ENCODE peak calls at places on chromosomes 12 and 14, in four cellular contexts. O is colonic mucosa, U is pancreas, Y is HFFc6. P is an unnamed sample.

GRCh38 chr14:58297412-58297761 is 968 bp upstream of the ARID4A start:
- DNase-seq in U (no peak), O (no peak), Y (peak), P (no peak)

GRCh38 chr12:100579844-100580243 is 6.4 kb downstream of the GAS2L3 start:
- DNase-seq in U (no peak), O (no peak), Y (no peak), P (no peak)

GRCh38 chr12:128829870-128830504 is 6.2 kb upstream of the SLC15A4 start:
- DNase-seq in U (no peak), O (no peak), Y (no peak), P (no peak)

GRCh38 chr12:90076851-90077319 is 368.2 kb upstream of the ATP2B1 start:
- DNase-seq in U (no peak), Y (no peak), O (no peak), P (no peak)

GRCh38 chr12:52703424-52703823 is at the start of gene KRT77:
- DNase-seq in Y (no peak), U (no peak), O (no peak), P (no peak)

GRCh38 chr12:75694891-75695290 is 183.5 kb upstream of the KRR1 start:
- DNase-seq in U (no peak), Y (no peak), O (no peak), P (no peak)

GRCh38 chr14:45946251-45946650 is 693.2 kb upstream of the MIS18BP1 start:
- DNase-seq in U (no peak), O (no peak), Y (no peak), P (no peak)

GRCh38 chr12:9134981-9135628 is 19.4 kb upstream of the A2M start:
- DNase-seq in O (no peak), U (no peak), Y (no peak), P (peak)

GRCh38 chr12:23950775-23951391 is 1.4 kb upstream of the SOX5 start:
- DNase-seq in U (no peak), Y (no peak), O (no peak), P (no peak)

DNA sequence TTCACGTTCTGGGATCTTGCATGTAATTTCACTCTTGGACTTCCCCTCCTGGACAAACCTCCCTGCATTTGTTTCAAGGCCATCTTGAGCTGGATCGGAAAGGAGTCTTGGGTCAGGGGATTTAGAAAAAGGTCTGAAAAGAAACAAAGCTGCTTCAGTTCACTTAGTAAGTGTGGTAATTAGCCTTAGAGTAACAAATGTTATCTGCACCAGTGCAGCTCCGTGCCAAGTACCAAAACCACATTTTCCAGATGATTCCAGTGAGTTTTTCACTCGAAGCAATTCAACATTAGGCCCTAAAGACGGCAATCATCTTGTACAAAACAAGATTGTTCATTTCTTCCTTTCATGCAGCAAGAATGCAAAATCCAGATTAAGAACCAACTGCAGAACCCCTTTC is 39.5 kb upstream of the ATXN2 start:
- DNase-seq in Y (no peak), O (no peak), U (no peak), P (no peak)
- TF ChIP-seq CTCF in Y (no peak), O (no peak), U (no peak), P (no peak)

GRCh38 chr14:80781968-80782367 is 159.6 kb downstream of the CEP128 start:
- DNase-seq in U (no peak), Y (no peak), O (no peak), P (no peak)

GRCh38 chr14:80787876-80788275 is 153.7 kb downstream of the CEP128 start:
- DNase-seq in Y (peak), O (no peak), U (no peak), P (no peak)

GRCh38 chr14:80784824-80785223 is 156.7 kb downstream of the CEP128 start:
- DNase-seq in Y (peak), U (no peak), O (no peak), P (no peak)
- TF ChIP-seq CTCF in Y (peak), U (no peak), O (no peak), P (no peak)

DNA sequence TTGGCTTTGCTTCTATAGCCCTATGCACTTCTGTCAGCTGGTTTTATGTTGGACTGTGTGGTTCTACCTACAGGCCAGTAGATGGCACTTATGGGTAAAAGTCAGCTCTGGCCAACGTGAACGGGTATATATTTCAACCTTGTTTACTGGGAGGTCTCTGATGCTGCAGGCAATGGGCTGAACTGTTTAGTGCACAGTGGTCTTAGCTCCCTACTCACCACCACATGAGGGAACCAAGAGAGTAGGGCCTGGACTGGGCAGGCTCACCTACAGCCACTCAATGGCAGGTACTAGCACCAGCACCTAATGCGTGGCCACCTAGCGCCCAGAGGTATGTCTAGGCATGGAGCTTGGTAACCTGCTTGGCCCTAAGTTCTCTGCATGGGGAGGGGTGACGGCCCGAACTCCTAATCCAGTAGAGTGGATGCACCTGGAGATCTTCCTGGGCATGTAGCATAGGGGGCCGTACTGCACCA is 481.8 kb downstream of the TMEM117 start:
- DNase-seq in Y (peak), U (no peak), O (no peak), P (peak)
- TF ChIP-seq CTCF in Y (peak), U (no peak), O (no peak), P (peak)

GRCh38 chr14:92458136-92458958 is 55.2 kb upstream of the RIN3 start:
- DNase-seq in O (no peak), Y (no peak), U (no peak), P (no peak)

GRCh38 chr14:92460916-92461579 is 52.5 kb upstream of the RIN3 start:
- DNase-seq in Y (peak), O (no peak), U (no peak), P (no peak)

GRCh38 chr14:92458959-92459478 is 54.6 kb upstream of the RIN3 start:
- DNase-seq in O (no peak), Y (no peak), U (no peak), P (no peak)

GRCh38 chr14:92460541-92460915 is 53.1 kb upstream of the RIN3 start:
- DNase-seq in U (no peak), O (no peak), Y (no peak), P (no peak)

GRCh38 chr14:92459479-92460421 is 53.8 kb upstream of the RIN3 start:
- DNase-seq in Y (no peak), U (no peak), O (no peak), P (no peak)
- TF ChIP-seq CTCF in Y (peak), U (no peak), O (no peak), P (no peak)

DNA sequence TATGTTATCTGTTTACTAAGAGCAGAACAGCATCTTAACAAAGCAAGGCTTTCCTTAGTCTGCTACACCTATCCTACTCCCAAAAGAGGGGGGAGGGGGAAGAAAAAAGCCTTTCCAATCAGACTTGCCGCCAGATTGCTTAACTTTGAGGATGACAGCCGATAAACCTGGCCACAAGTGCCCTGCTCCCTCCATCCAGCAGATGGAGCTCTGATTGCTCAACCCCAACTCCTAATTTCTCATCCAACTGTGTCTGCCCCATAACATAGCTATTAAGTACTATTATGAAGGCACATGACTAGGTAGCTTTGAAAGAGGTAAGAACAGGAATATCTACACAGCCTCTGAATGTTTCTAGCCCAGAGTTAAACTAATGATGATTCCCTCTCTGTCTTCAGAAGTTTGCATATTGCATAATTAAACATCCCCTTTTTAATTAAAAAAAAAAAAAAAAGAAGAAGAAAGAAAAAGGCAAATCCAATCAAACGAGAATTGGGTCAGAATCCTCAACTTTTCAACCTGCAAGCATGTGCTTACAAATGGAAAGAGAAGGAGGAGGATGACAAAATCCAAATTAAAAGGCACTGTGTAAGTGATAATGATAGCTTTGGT is 247.4 kb downstream of the GALC start:
- DNase-seq in Y (no peak), U (no peak), O (no peak), P (peak)
- TF ChIP-seq CTCF in Y (peak), U (peak), O (peak), P (peak)

GRCh38 chr12:94139816-94140215 is 8.6 kb upstream of the PLXNC1 start:
- DNase-seq in U (no peak), Y (no peak), O (no peak), P (no peak)
- TF ChIP-seq CTCF in U (no peak), Y (no peak), O (no peak), P (no peak)

DNA sequence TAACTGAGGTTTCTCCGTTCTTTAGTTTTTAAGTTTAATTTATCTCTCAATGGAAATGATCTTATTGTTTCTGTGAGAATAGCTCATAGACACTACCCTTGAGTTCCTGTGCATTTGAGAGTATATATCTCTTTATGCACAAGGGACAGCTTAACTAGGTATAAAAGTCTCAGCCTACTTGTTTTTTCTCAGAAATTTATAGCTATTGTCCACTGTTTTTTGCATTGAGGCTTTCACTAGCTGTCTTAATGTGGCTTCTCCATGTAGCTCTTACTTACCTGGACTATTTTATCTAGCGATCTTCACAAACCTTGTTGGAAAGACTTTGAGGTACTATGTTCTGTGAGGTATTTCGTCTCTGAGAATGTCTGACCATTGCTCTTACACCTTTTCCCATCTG is 153.9 kb upstream of the RTL1 start:
- DNase-seq in U (no peak), Y (no peak), O (no peak), P (no peak)
- TF ChIP-seq CTCF in U (no peak), Y (no peak), O (no peak), P (no peak)

DNA sequence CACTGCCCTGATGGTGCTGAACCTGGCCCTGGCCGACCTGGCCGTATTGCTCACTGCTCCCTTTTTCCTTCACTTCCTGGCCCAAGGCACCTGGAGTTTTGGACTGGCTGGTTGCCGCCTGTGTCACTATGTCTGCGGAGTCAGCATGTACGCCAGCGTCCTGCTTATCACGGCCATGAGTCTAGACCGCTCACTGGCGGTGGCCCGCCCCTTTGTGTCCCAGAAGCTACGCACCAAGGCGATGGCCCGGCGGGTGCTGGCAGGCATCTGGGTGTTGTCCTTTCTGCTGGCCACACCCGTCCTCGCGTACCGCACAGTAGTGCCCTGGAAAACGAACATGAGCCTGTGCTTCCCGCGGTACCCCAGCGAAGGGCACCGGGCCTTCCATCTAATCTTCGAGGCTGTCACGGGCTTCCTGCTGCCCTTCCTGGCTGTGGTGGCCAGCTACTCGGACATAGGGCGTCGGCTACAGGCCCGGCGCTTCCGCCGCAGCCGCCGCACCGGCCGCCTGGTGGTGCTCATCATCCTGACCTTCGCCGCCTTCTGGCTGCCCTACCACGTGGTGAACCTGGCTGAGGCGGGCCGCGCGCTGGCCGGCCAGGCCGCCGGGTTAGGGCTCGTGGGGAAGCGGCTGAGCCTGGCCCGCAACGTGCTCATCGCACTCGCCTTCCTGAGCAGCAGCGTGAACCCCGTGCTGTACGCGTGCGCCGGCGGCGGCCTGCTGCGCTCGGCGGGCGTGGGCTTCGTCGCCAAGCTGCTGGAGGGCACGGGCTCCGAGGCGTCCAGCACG is 4.7 kb downstream of the LTB4R start:
- DNase-seq in Y (no peak), O (peak), U (no peak), P (peak)
- TF ChIP-seq CTCF in Y (no peak), O (peak), U (no peak), P (no peak)

GRCh38 chr14:89310211-89310610 is 106.8 kb downstream of the FOXN3 start:
- DNase-seq in O (no peak), U (no peak), Y (no peak), P (no peak)

GRCh38 chr14:89304972-89305703 is 111.9 kb downstream of the FOXN3 start:
- DNase-seq in Y (peak), O (no peak), U (no peak), P (no peak)

GRCh38 chr14:89308232-89308959 is 108.6 kb downstream of the FOXN3 start:
- DNase-seq in Y (peak), O (no peak), U (no peak), P (no peak)

GRCh38 chr14:89309670-89310177 is 107.3 kb downstream of the FOXN3 start:
- DNase-seq in U (no peak), Y (no peak), O (no peak), P (no peak)

DNA sequence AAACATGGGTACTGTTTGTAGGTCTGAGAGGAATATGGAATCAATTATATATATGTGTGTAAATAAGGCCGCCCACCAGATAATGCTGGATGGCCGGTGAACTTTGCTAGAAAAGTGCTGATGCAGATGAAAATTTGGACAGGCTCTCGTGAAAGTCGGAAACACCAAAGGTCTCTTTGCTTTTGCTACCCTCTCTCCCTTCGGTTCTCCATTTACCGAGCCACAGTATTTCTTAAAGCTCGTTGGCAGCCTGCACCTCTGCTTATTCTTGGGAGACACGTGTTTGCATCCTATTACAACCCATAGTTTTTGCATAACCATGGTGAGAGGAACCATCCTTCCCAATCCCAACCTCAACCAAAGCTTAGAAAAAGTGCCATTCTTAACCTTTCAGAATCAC is 109.6 kb downstream of the FOXN3 start:
- DNase-seq in U (no peak), Y (no peak), O (no peak), P (no peak)
- TF ChIP-seq CTCF in U (no peak), Y (no peak), O (no peak), P (no peak)

P was measured in Calu3.